ENCODE peak calls at places on chromosomes 4 and X, in four cellular contexts. One of them, this sample, is unnamed.

GRCh38 chr4:177356921-177357320 is 47.2 kb downstream of the NEIL3 start:
- DNase-seq in nephron progenitor cell: no peak
- DNase-seq in choroid plexus epithelial cell: peak
- DNase-seq in suprapubic skin: no peak
- DNase-seq in this sample: no peak

GRCh38 chrX:1448793-1449580 is 3.7 kb downstream of the ASMTL start:
- DNase-seq in nephron progenitor cell: no peak
- DNase-seq in choroid plexus epithelial cell: no peak
- DNase-seq in suprapubic skin: peak
- DNase-seq in this sample: no peak

GRCh38 chr4:77415689-77416088 is 189.9 kb upstream of the CXCL13 start:
- DNase-seq in nephron progenitor cell: no peak
- DNase-seq in choroid plexus epithelial cell: no peak
- DNase-seq in suprapubic skin: no peak
- DNase-seq in this sample: no peak

GRCh38 chrX:18617351-18617750 is 54.6 kb downstream of the RS1 start:
- DNase-seq in nephron progenitor cell: no peak
- DNase-seq in choroid plexus epithelial cell: peak
- DNase-seq in suprapubic skin: no peak
- DNase-seq in this sample: no peak

GRCh38 chr4:128354205-128354821 is 66.7 kb upstream of the PGRMC2 start:
- DNase-seq in nephron progenitor cell: no peak
- DNase-seq in choroid plexus epithelial cell: peak
- DNase-seq in suprapubic skin: no peak
- DNase-seq in this sample: no peak

GRCh38 chrX:8724176-8724757 is 7.7 kb downstream of the ANOS1 start:
- DNase-seq in nephron progenitor cell: no peak
- DNase-seq in choroid plexus epithelial cell: peak
- DNase-seq in suprapubic skin: no peak
- DNase-seq in this sample: peak

GRCh38 chr4:65170768-65171514 is 499.3 kb downstream of the EPHA5 start:
- DNase-seq in nephron progenitor cell: no peak
- DNase-seq in choroid plexus epithelial cell: no peak
- DNase-seq in suprapubic skin: no peak
- DNase-seq in this sample: no peak

GRCh38 chrX:30190426-30190825 is 24.9 kb upstream of the MAGEB2 start:
- DNase-seq in nephron progenitor cell: no peak
- DNase-seq in choroid plexus epithelial cell: no peak
- DNase-seq in suprapubic skin: no peak
- DNase-seq in this sample: no peak

GRCh38 chr4:80393246-80393969 is 57.9 kb downstream of the CFAP299 start:
- DNase-seq in nephron progenitor cell: no peak
- DNase-seq in choroid plexus epithelial cell: peak
- DNase-seq in suprapubic skin: no peak
- DNase-seq in this sample: no peak

DNA sequence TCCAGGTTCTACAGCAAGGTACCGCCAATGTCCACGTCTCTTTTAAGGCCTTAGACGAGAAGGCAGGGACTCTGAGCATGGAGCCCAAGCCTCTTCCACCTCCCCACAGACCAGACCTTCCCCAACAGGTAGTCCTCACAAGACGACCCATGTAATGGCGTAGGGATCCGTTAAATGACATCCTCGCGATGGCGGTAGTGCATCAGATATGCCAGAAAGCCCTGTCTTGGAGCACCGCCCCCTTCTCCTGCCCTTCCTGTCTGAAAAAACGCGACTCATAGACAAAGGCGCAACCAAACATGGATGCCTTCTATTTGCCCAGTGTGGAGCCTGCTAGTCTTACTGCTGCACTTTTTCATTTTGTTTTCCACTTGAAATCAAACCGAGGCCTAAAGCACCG is 185.4 kb downstream of the OR13H1 start:
- DNase-seq in nephron progenitor cell: no peak
- DNase-seq in choroid plexus epithelial cell: no peak
- DNase-seq in suprapubic skin: peak
- DNase-seq in this sample: no peak
- TF ChIP-seq CTCF in nephron progenitor cell: no peak
- TF ChIP-seq CTCF in choroid plexus epithelial cell: no peak
- TF ChIP-seq CTCF in suprapubic skin: no peak
- TF ChIP-seq CTCF in this sample: no peak

DNA sequence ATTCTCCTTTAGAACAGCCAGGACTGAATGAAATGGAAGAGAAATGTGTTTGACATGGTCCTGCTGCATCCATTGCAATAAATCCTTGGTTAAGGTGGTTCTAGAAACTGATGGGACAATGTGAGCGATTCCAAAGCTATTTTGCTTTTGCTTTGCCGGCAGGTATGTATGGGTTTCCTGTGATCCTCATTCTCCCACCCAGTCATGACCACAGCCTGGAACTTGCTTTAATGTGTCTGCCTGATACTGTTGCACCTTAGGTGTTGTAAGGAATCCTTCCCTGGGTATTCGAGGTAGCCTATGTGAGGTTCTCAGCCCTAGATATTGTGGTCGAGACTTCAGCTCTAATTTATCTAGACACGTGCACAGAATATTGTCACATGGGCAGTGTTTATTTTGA is 86.1 kb downstream of the ZNF518B start:
- DNase-seq in nephron progenitor cell: no peak
- DNase-seq in choroid plexus epithelial cell: no peak
- DNase-seq in suprapubic skin: no peak
- DNase-seq in this sample: no peak
- TF ChIP-seq CTCF in nephron progenitor cell: no peak
- TF ChIP-seq CTCF in choroid plexus epithelial cell: no peak
- TF ChIP-seq CTCF in suprapubic skin: no peak
- TF ChIP-seq CTCF in this sample: no peak

GRCh38 chrX:20143539-20143938 is 1.9 kb upstream of the EIF1AX start:
- DNase-seq in nephron progenitor cell: no peak
- DNase-seq in choroid plexus epithelial cell: no peak
- DNase-seq in suprapubic skin: no peak
- DNase-seq in this sample: no peak

GRCh38 chrX:20141281-20142220 is at the start of gene EIF1AX:
- DNase-seq in nephron progenitor cell: peak
- DNase-seq in choroid plexus epithelial cell: peak
- DNase-seq in suprapubic skin: peak
- DNase-seq in this sample: peak

GRCh38 chrX:20140410-20140809 is 1.2 kb downstream of the EIF1AX start:
- DNase-seq in nephron progenitor cell: no peak
- DNase-seq in choroid plexus epithelial cell: no peak
- DNase-seq in suprapubic skin: no peak
- DNase-seq in this sample: no peak

GRCh38 chrX:20143111-20143510 is 1.5 kb upstream of the EIF1AX start:
- DNase-seq in nephron progenitor cell: no peak
- DNase-seq in choroid plexus epithelial cell: no peak
- DNase-seq in suprapubic skin: no peak
- DNase-seq in this sample: no peak

GRCh38 chrX:20139966-20140365 is 1.7 kb downstream of the EIF1AX start:
- DNase-seq in nephron progenitor cell: no peak
- DNase-seq in choroid plexus epithelial cell: peak
- DNase-seq in suprapubic skin: no peak
- DNase-seq in this sample: no peak
- TF ChIP-seq CTCF in nephron progenitor cell: no peak
- TF ChIP-seq CTCF in choroid plexus epithelial cell: no peak
- TF ChIP-seq CTCF in suprapubic skin: no peak
- TF ChIP-seq CTCF in this sample: no peak

GRCh38 chrX:31706456-31706855 is 634.6 kb upstream of the FTHL17 start:
- DNase-seq in nephron progenitor cell: no peak
- DNase-seq in choroid plexus epithelial cell: no peak
- DNase-seq in suprapubic skin: no peak
- DNase-seq in this sample: no peak
- TF ChIP-seq CTCF in nephron progenitor cell: no peak
- TF ChIP-seq CTCF in choroid plexus epithelial cell: no peak
- TF ChIP-seq CTCF in suprapubic skin: no peak
- TF ChIP-seq CTCF in this sample: no peak

DNA sequence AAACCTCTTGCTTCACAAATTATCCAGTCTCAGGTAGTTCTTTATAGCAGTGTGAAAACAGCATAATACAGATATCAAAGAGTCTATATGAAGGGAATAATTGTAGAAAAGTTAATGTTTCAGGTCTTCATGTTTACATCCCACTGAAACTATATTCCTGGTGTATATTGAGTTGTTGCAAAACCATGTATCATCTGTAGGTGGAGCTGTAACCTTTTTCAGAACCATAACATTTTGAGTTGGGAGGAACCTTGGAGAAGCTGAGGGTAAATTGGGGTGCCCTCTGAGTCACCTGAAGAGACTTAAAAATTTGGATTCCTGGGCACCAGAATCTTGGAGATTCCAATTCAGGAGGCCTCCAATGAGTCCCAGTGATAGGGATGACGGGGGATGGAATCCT is 51.9 kb upstream of the TAPT1 start:
- DNase-seq in nephron progenitor cell: no peak
- DNase-seq in choroid plexus epithelial cell: no peak
- DNase-seq in suprapubic skin: no peak
- DNase-seq in this sample: no peak
- TF ChIP-seq CTCF in nephron progenitor cell: no peak
- TF ChIP-seq CTCF in choroid plexus epithelial cell: peak
- TF ChIP-seq CTCF in suprapubic skin: no peak
- TF ChIP-seq CTCF in this sample: no peak

This sample was measured in glutamatergic neuron.